ENCODE peak calls at places on chromosomes 2 and 18, in five cellular contexts. Z is NCI-H1417; K is naive B cell; R is endothelial cell; G is stimulated activated CD8-positive, alpha-beta memory T cell treated with anti-CD3 and anti-CD28 coated beads, Interleukin-15, amount 100 ng/mL, for 24 hours. U is an unnamed sample.

GRCh38 chr2:1548910-1549673 is 135.8 kb downstream of the TPO start:
- DNase-seq in Z (no peak), R (no peak), K (no peak), G (no peak), U (no peak)

GRCh38 chr2:183541766-183542165 is 417.5 kb downstream of the NUP35 start:
- DNase-seq in K (no peak), R (no peak), G (no peak), Z (no peak), U (no peak)

GRCh38 chr2:129872438-129872837 is 107.0 kb upstream of the RAB6C start:
- DNase-seq in G (no peak), Z (no peak), K (no peak), R (no peak), U (no peak)

GRCh38 chr18:28791101-28791500 is 614.2 kb upstream of the CDH2 start:
- DNase-seq in K (no peak), Z (no peak), R (no peak), G (no peak), U (no peak)

GRCh38 chr2:111049792-111050640 is 70.7 kb upstream of the BCL2L11 start:
- DNase-seq in Z (no peak), K (no peak), G (no peak), R (no peak), U (no peak)

GRCh38 chr2:131584940-131585339 is 57.3 kb downstream of the CCDC74A start:
- DNase-seq in K (no peak), R (no peak), Z (no peak), G (no peak), U (no peak)

GRCh38 chr2:197803033-197803444 is 1.4 kb upstream of the PLCL1 start:
- DNase-seq in R (peak; percentile 40), G (no peak), Z (peak; percentile 76), K (no peak), U (no peak)

GRCh38 chr2:136235451-136236418 is 117.8 kb upstream of the CXCR4 start:
- DNase-seq in Z (no peak), K (no peak), R (no peak), G (no peak), U (no peak)

GRCh38 chr2:183059561-183059960 is 19.0 kb upstream of the DUSP19 start:
- DNase-seq in Z (no peak), R (no peak), G (no peak), K (no peak), U (no peak)

GRCh38 chr2:104844813-104845551 is 8.9 kb upstream of the POU3F3 start:
- DNase-seq in R (no peak), Z (peak; percentile 73), K (no peak), G (no peak), U (no peak)

GRCh38 chr2:232204457-232204931 is 174.1 kb upstream of the ALPP start:
- DNase-seq in K (no peak), R (no peak), Z (no peak), G (no peak), U (no peak)

GRCh38 chr18:44518091-44518490 is 162.6 kb upstream of the SETBP1 start:
- DNase-seq in K (no peak), G (no peak), Z (no peak), R (no peak), U (no peak)

GRCh38 chr2:128608911-128609880 is 290.5 kb upstream of the HS6ST1 start:
- DNase-seq in R (no peak), K (no peak), Z (no peak), G (no peak), U (peak; percentile 7)

GRCh38 chr2:233060500-233061006 is 411 bp downstream of the INPP5D start:
- DNase-seq in R (no peak), Z (no peak), G (no peak), K (no peak), U (no peak)

GRCh38 chr2:179550214-179550613 is 285.6 kb upstream of the SESTD1 start:
- DNase-seq in K (no peak), G (no peak), R (no peak), Z (peak; percentile 72), U (no peak)

GRCh38 chr2:42931818-42932195 is 139.4 kb upstream of the HAAO start:
- DNase-seq in G (no peak), K (no peak), R (no peak), Z (no peak), U (no peak)

GRCh38 chr2:122531803-122532344 is 776.4 kb downstream of the TSN start:
- DNase-seq in R (peak; percentile 66), G (no peak), K (no peak), Z (no peak), U (no peak)

GRCh38 chr2:98868548-98869271 is 67.3 kb downstream of the CRACDL start:
- DNase-seq in R (no peak), G (no peak), K (no peak), Z (peak; percentile 76), U (no peak)

GRCh38 chr18:49708674-49709580 is 104.4 kb downstream of the ACAA2 start:
- DNase-seq in K (no peak), Z (no peak), G (no peak), R (no peak), U (no peak)

GRCh38 chr2:85743304-85743978 is 10.3 kb upstream of the ATOH8 start:
- DNase-seq in G (no peak), R (no peak), Z (no peak), K (no peak), U (no peak)

GRCh38 chr2:15547100-15547499 is 14.0 kb downstream of the NBAS start:
- DNase-seq in G (no peak), R (no peak), Z (no peak), K (no peak), U (no peak)

GRCh38 chr2:222297600-222297935 is 1.2 kb downstream of the PAX3 start:
- DNase-seq in K (no peak), R (no peak), Z (no peak), G (no peak), U (no peak)

GRCh38 chr2:62362561-62362960 is 143.4 kb downstream of the TMEM17 start:
- DNase-seq in R (no peak), K (no peak), Z (no peak), G (no peak), U (no peak)

GRCh38 chr2:38115216-38116012 is 39.5 kb upstream of the CYP1B1 start:
- DNase-seq in K (peak; percentile 33), R (peak; percentile 90), Z (peak; percentile 87), G (peak; percentile 36), U (peak; percentile 53)

GRCh38 chr2:1910562-1911256 is 166.4 kb upstream of the PXDN start:
- DNase-seq in R (no peak), G (no peak), Z (peak; percentile 38), K (no peak), U (no peak)

GRCh38 chr2:113175101-113175628 is 1.4 kb downstream of the PSD4 start:
- DNase-seq in R (no peak), K (peak; percentile 80), G (no peak), Z (no peak), U (no peak)

GRCh38 chr2:237290249-237290648 is 123.7 kb downstream of the COL6A3 start:
- DNase-seq in K (no peak), G (no peak), Z (peak; percentile 27), R (no peak), U (no peak)

GRCh38 chr2:9291331-9291730 is 84.7 kb downstream of the ASAP2 start:
- DNase-seq in G (no peak), Z (no peak), R (no peak), K (no peak), U (no peak)

U was measured in mesothelial cell of epicardium.